ENCODE peak calls at places on chromosomes 12 and 14, in seven cellular contexts. U is T follicular helper cell; L is stimulated activated CD8-positive, alpha-beta memory T cell treated with anti-CD3 and anti-CD28 coated beads, Interleukin-15, amount 100 ng/mL, for 1 hour; V is A172; I is prostate gland; R is tibial nerve; H is left colon. Y is an unnamed sample.

GRCh38 chr12:41794341-41794740 is 350.3 kb downstream of the GXYLT1 start:
- DNase-seq in I (no peak), U (no peak), V (no peak), H (no peak), L (no peak), R (no peak), Y (no peak)

GRCh38 chr12:106297075-106297474 is 5.5 kb upstream of the TCP11L2 start:
- DNase-seq in H (no peak), I (no peak), U (no peak), R (no peak), V (no peak), L (no peak), Y (no peak)

GRCh38 chr12:45268672-45269406 is 52.9 kb downstream of the ANO6 start:
- DNase-seq in L (no peak), R (peak), I (peak), U (no peak), V (peak), H (peak), Y (peak)

GRCh38 chr12:4151362-4152121 is 122.0 kb upstream of the CCND2 start:
- DNase-seq in V (no peak), H (no peak), U (no peak), I (no peak), L (no peak), R (no peak), Y (no peak)

GRCh38 chr12:47268501-47269459 is 189.0 kb upstream of the AMIGO2 start:
- DNase-seq in L (no peak), U (no peak), H (no peak), V (no peak), I (no peak), R (no peak), Y (no peak)

GRCh38 chr12:94429633-94430032 is 30.0 kb downstream of the CEP83 start:
- DNase-seq in U (no peak), L (no peak), R (no peak), H (no peak), V (no peak), I (no peak), Y (no peak)

GRCh38 chr14:69636051-69636639 is 24.7 kb downstream of the SUSD6 start:
- DNase-seq in L (no peak), U (no peak), V (no peak), H (no peak), R (no peak), I (no peak), Y (no peak)

GRCh38 chr14:37889087-37889486 is 293.7 kb downstream of the TTC6 start:
- DNase-seq in U (no peak), V (no peak), R (no peak), L (no peak), I (no peak), H (no peak), Y (no peak)

GRCh38 chr12:92899388-92900001 is 29.6 kb downstream of the EEA1 start:
- DNase-seq in R (peak), H (peak), U (no peak), I (peak), L (no peak), V (peak), Y (peak)

GRCh38 chr12:79982371-79983062 is 47.6 kb upstream of the PPP1R12A start:
- DNase-seq in R (no peak), H (no peak), U (no peak), L (no peak), V (no peak), I (no peak), Y (no peak)

GRCh38 chr14:90060312-90060964 is 1.4 kb upstream of the KCNK13 start:
- DNase-seq in L (no peak), U (no peak), I (peak), H (no peak), R (no peak), V (peak), Y (no peak)

GRCh38 chr14:99348816-99349609 is 77.0 kb upstream of the BCL11B start:
- DNase-seq in U (no peak), I (no peak), R (no peak), L (no peak), H (no peak), V (no peak), Y (no peak)

GRCh38 chr14:50602035-50602434 is 42.1 kb downstream of the ATL1 start:
- DNase-seq in V (no peak), R (no peak), I (no peak), L (no peak), U (no peak), H (no peak), Y (no peak)

GRCh38 chr12:54411398-54412241 is 7.4 kb downstream of the ITGA5 start:
- DNase-seq in V (peak), I (no peak), H (peak), L (no peak), U (peak), R (peak), Y (peak)

GRCh38 chr14:35818346-35819115 is 7.6 kb upstream of the BRMS1L start:
- DNase-seq in V (no peak), R (peak), L (no peak), H (no peak), I (peak), U (no peak), Y (peak)

GRCh38 chr12:76311796-76312195 is 36.4 kb downstream of the BBS10 start:
- DNase-seq in V (peak), U (no peak), H (no peak), R (no peak), I (no peak), L (no peak), Y (no peak)

GRCh38 chr12:74365178-74365964 is 172.3 kb upstream of the ATXN7L3B start:
- DNase-seq in L (no peak), U (no peak), H (no peak), R (no peak), V (peak), I (no peak), Y (no peak)

GRCh38 chr12:95205016-95205415 is 12.3 kb downstream of the FGD6 start:
- DNase-seq in V (no peak), H (no peak), R (no peak), U (no peak), L (no peak), I (no peak), Y (no peak)

GRCh38 chr14:39467889-39468524 is 35.8 kb upstream of the FBXO33 start:
- DNase-seq in I (no peak), L (no peak), V (peak), U (peak), H (no peak), R (no peak), Y (no peak)

GRCh38 chr12:121494093-121494787 is 86.6 kb downstream of the KDM2B start:
- DNase-seq in V (peak), L (peak), R (peak), I (no peak), U (peak), H (no peak), Y (peak)

GRCh38 chr12:31524791-31525495 is 66.0 kb downstream of the DENND5B start:
- DNase-seq in V (peak), R (no peak), H (no peak), I (no peak), U (no peak), L (no peak), Y (no peak)

GRCh38 chr14:49999826-50000214 is 106.9 kb downstream of the ARF6 start:
- DNase-seq in L (no peak), R (no peak), V (no peak), I (no peak), U (no peak), H (no peak), Y (no peak)

GRCh38 chr12:85076688-85077430 is 40.7 kb downstream of the LRRIQ1 start:
- DNase-seq in U (no peak), H (no peak), R (no peak), I (peak), V (peak), L (no peak), Y (peak)

GRCh38 chr14:83702619-83703018 is 1827.3 kb upstream of the FLRT2 start:
- DNase-seq in L (no peak), R (no peak), U (no peak), I (no peak), V (no peak), H (no peak), Y (no peak)

GRCh38 chr12:34394211-34395055 is 372.1 kb downstream of the ALG10 start:
- DNase-seq in L (no peak), V (no peak), R (peak), I (no peak), H (peak), U (no peak), Y (no peak)

GRCh38 chr12:92360543-92360942 is 214.9 kb upstream of the BTG1 start:
- DNase-seq in R (no peak), V (no peak), I (no peak), L (no peak), H (no peak), U (no peak), Y (no peak)

GRCh38 chr14:93976477-93977057 is at the start of gene ASB2:
- DNase-seq in H (peak), U (no peak), L (no peak), R (no peak), V (no peak), I (no peak), Y (no peak)

GRCh38 chr14:37874429-37875109 is 279.1 kb downstream of the TTC6 start:
- DNase-seq in L (peak), V (peak), H (peak), I (peak), R (peak), U (peak), Y (peak)

GRCh38 chr12:120126635-120127005 is 10.1 kb upstream of the RAB35 start:
- DNase-seq in H (peak), I (no peak), V (no peak), R (peak), L (no peak), U (no peak), Y (no peak)

GRCh38 chr14:100849432-100849831 is 23.5 kb downstream of the MEG3 start:
- DNase-seq in V (peak), H (no peak), L (no peak), I (no peak), R (no peak), U (no peak), Y (no peak)

Y was measured in HFF-Myc.